ENCODE peak calls at places on chromosome 12, in four cellular contexts. T is HEK293T, W is HepG2, J is K562. Q is an unnamed sample.

GRCh38 chr12:26264215-26264838 is 69.0 kb downstream of the SSPN start:
- DNase-seq in T (no peak), W (no peak), J (no peak), Q (no peak)

GRCh38 chr12:117318591-117318990 is 42.8 kb downstream of the NOS1 start:
- DNase-seq in T (no peak), W (no peak), J (no peak), Q (no peak)

GRCh38 chr12:117045175-117045997 is 53.8 kb downstream of the TESC start:
- DNase-seq in T (no peak), W (peak; percentile 92), J (no peak), Q (no peak)

GRCh38 chr12:95102916-95103671 is 29.7 kb upstream of the NR2C1 start:
- DNase-seq in T (peak; percentile 49), W (peak; percentile 18), J (no peak), Q (no peak)

GRCh38 chr12:114263031-114263825 is 142.7 kb downstream of the TBX5 start:
- DNase-seq in T (no peak), W (no peak), J (no peak), Q (no peak)

GRCh38 chr12:7162691-7163114 is 26.8 kb upstream of the PEX5 start:
- DNase-seq in T (peak; percentile 43), W (peak; percentile 52), J (peak; percentile 45), Q (peak; percentile 73)

GRCh38 chr12:26845057-26845666 is 12.2 kb upstream of the ITPR2 start:
- DNase-seq in T (peak; percentile 27), W (peak; percentile 51), J (no peak), Q (peak; percentile 67)

GRCh38 chr12:105212431-105212830 is 23.5 kb downstream of the APPL2 start:
- DNase-seq in T (no peak), W (no peak), J (no peak), Q (no peak)

GRCh38 chr12:120761581-120761980 is 36.0 kb downstream of the ACADS start:
- DNase-seq in T (peak; percentile 44), W (no peak), J (no peak), Q (no peak)

GRCh38 chr12:89051065-89051677 is 301.1 kb downstream of the DUSP6 start:
- DNase-seq in T (peak; percentile 43), W (peak; percentile 38), J (peak; percentile 53), Q (no peak)

GRCh38 chr12:14572401-14572800 is 4.7 kb upstream of the PLBD1 start:
- DNase-seq in T (no peak), W (no peak), J (no peak), Q (no peak)

GRCh38 chr12:1799882-1800645 is 20.3 kb upstream of the LRTM2 start:
- DNase-seq in T (no peak), W (no peak), J (no peak), Q (no peak)

GRCh38 chr12:72072613-72073212 is 134.1 kb downstream of the TPH2 start:
- DNase-seq in T (no peak), W (no peak), J (no peak), Q (no peak)

GRCh38 chr12:105944628-105945027 is 194.1 kb downstream of the NUAK1 start:
- DNase-seq in T (no peak), W (no peak), J (no peak), Q (no peak)

GRCh38 chr12:51847830-51848727 is at the start of gene FIGNL2:
- DNase-seq in T (peak; percentile 22), W (no peak), J (peak; percentile 69), Q (peak; percentile 51)
- TF ChIP-seq ELF4 in T (no peak), W (no peak), J (no peak), Q (no peak)

GRCh38 chr12:48640854-48641253 is 41.2 kb downstream of the KANSL2 start:
- DNase-seq in T (no peak), W (no peak), J (no peak), Q (no peak)
- TF ChIP-seq ELF4 in T (no peak), W (no peak), J (no peak), Q (no peak)

GRCh38 chr12:113232787-113233585 is 11.7 kb downstream of the TPCN1 start:
- DNase-seq in T (no peak), W (no peak), J (no peak), Q (peak; percentile 82)
- TF ChIP-seq ELF4 in T (no peak), W (no peak), J (no peak), Q (no peak)

GRCh38 chr12:52742822-52743457 is 34.2 kb downstream of the KRT76 start:
- DNase-seq in T (no peak), W (no peak), J (no peak), Q (no peak)

GRCh38 chr12:52739963-52740362 is 36.6 kb upstream of the KRT77 start:
- DNase-seq in T (no peak), W (no peak), J (no peak), Q (no peak)

GRCh38 chr12:52742196-52742580 is 35.0 kb downstream of the KRT76 start:
- DNase-seq in T (no peak), W (no peak), J (no peak), Q (no peak)

GRCh38 chr12:52740591-52740990 is 36.6 kb downstream of the KRT76 start:
- DNase-seq in T (no peak), W (no peak), J (no peak), Q (no peak)

GRCh38 chr12:52741378-52742195 is 35.6 kb downstream of the KRT76 start:
- DNase-seq in T (peak; percentile 72), W (peak; percentile 24), J (peak; percentile 37), Q (peak; percentile 84)
- TF ChIP-seq ELF4 in T (no peak), W (no peak), J (peak; percentile 29), Q (no peak)

DNA sequence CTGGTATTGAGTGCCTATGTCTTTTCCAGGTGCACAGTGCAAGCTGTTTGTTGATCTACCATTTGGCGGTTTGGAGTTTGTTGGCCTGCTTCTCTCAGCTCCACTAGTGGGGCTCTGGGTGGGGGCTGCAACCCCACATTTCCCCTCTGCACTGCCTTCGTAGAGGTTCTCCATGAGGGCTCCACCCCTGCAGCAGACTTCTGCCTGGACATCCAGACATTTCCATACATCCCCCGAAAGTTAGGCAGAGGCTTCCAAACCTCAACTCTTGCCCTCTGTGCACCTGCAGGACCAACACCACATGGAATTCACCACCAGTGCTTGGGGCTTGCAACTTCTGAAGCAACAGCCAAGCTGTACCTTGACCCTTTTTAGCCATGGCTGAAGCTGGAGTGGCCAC is 1024.1 kb downstream of the TMTC2 start:
- DNase-seq in T (no peak), W (no peak), J (no peak), Q (no peak)
- TF ChIP-seq ELF4 in T (no peak), W (no peak), J (no peak), Q (no peak)

GRCh38 chr12:96422192-96422591 is 22.0 kb upstream of the CDK17 start:
- DNase-seq in T (no peak), W (no peak), J (no peak), Q (no peak)
- TF ChIP-seq ELF4 in T (no peak), W (no peak), J (no peak), Q (no peak)

GRCh38 chr12:109458771-109459208 is 18.3 kb downstream of the KCTD10 start:
- DNase-seq in T (no peak), W (no peak), J (no peak), Q (peak; percentile 45)
- TF ChIP-seq ELF4 in T (no peak), W (no peak), J (no peak), Q (no peak)

GRCh38 chr12:44428825-44429224 is 447.3 kb downstream of the NELL2 start:
- DNase-seq in T (no peak), W (no peak), J (no peak), Q (peak; percentile 18)
- TF ChIP-seq ELF4 in T (no peak), W (no peak), J (no peak), Q (no peak)

DNA sequence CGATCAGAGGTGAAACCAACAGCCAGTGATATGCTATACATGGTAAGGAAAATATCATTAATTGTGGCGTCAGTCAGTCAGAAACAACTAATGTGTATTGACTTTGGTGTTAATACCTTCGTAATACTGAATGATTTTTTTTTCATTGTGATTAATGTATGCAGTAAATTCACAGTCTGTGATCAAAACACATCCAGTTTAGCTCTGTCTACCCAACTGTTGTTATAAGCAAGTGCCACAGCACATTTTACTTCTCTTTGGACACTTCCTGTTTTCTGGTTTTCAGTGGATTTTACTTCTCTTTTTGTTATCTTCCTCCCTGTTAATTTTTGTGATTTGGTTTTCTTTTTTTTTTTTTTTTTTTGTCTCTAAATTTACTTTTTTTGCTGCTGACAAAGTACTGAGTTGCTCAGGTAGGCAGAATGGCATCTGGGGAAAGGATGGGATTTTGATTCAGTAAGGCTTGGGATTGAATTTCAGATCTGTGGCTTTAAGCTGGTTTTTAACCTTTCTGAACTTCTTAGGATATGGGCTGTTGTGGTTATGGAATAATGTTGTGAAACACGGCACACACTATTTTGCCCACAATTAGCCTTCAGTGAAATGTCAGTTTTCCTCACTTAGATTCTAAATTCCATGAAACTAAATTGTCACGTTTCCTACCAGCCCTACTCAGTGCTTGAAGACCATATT is 604 bp downstream of the GLIPR1 start:
- DNase-seq in T (no peak), W (no peak), J (no peak), Q (no peak)
- TF ChIP-seq ELF4 in T (no peak), W (no peak), J (no peak), Q (no peak)

Q was measured in WTC11.